ENCODE peak calls at places on chromosome 12, in four cellular contexts. One of them, this sample, is unnamed.

GRCh38 chr12:126727656-126728055 is 1539.3 kb upstream of the TMEM132C start:
- DNase-seq in Peyer's patch: no peak
- DNase-seq in A673: no peak
- DNase-seq in heart right ventricle: no peak
- DNase-seq in this sample: no peak

GRCh38 chr12:123983822-123984485 is 10.9 kb downstream of the ZNF664 start:
- DNase-seq in Peyer's patch: no peak
- DNase-seq in A673: peak
- DNase-seq in heart right ventricle: no peak
- DNase-seq in this sample: no peak

GRCh38 chr12:16606201-16606849 is 363 bp upstream of the LMO3 start:
- DNase-seq in Peyer's patch: no peak
- DNase-seq in A673: peak
- DNase-seq in heart right ventricle: peak
- DNase-seq in this sample: peak

GRCh38 chr12:7695159-7695930 is at the start of gene GDF3:
- DNase-seq in Peyer's patch: no peak
- DNase-seq in A673: peak
- DNase-seq in heart right ventricle: no peak
- DNase-seq in this sample: no peak

GRCh38 chr12:64672925-64673409 is 62.7 kb downstream of the RASSF3 start:
- DNase-seq in Peyer's patch: peak
- DNase-seq in A673: peak
- DNase-seq in heart right ventricle: peak
- DNase-seq in this sample: no peak

GRCh38 chr12:82019533-82019932 is 260.4 kb upstream of the PPFIA2 start:
- DNase-seq in Peyer's patch: no peak
- DNase-seq in A673: peak
- DNase-seq in heart right ventricle: no peak
- DNase-seq in this sample: no peak

GRCh38 chr12:70733385-70733784 is 96.2 kb upstream of the PTPRB start:
- DNase-seq in Peyer's patch: no peak
- DNase-seq in A673: peak
- DNase-seq in heart right ventricle: no peak
- DNase-seq in this sample: peak

GRCh38 chr12:89556976-89557375 is 31.1 kb upstream of the POC1B start:
- DNase-seq in Peyer's patch: no peak
- DNase-seq in A673: peak
- DNase-seq in heart right ventricle: no peak
- DNase-seq in this sample: no peak

GRCh38 chr12:50187084-50187900 is 20.1 kb upstream of the CERS5 start:
- DNase-seq in Peyer's patch: no peak
- DNase-seq in A673: peak
- DNase-seq in heart right ventricle: no peak
- DNase-seq in this sample: no peak

GRCh38 chr12:2963760-2964292 is 4.6 kb downstream of the TEAD4 start:
- DNase-seq in Peyer's patch: no peak
- DNase-seq in A673: no peak
- DNase-seq in heart right ventricle: peak
- DNase-seq in this sample: no peak

GRCh38 chr12:19654630-19655384 is 215.5 kb downstream of the AEBP2 start:
- DNase-seq in Peyer's patch: no peak
- DNase-seq in A673: no peak
- DNase-seq in heart right ventricle: no peak
- DNase-seq in this sample: no peak

GRCh38 chr12:127230843-127231260 is 1036.1 kb upstream of the TMEM132C start:
- DNase-seq in Peyer's patch: no peak
- DNase-seq in A673: peak
- DNase-seq in heart right ventricle: no peak
- DNase-seq in this sample: no peak

GRCh38 chr12:100404769-100405407 is 48.0 kb downstream of the SLC17A8 start:
- DNase-seq in Peyer's patch: no peak
- DNase-seq in A673: peak
- DNase-seq in heart right ventricle: no peak
- DNase-seq in this sample: no peak

GRCh38 chr12:1174659-1175058 is 183.6 kb downstream of the ERC1 start:
- DNase-seq in Peyer's patch: no peak
- DNase-seq in A673: no peak
- DNase-seq in heart right ventricle: no peak
- DNase-seq in this sample: no peak

GRCh38 chr12:123034022-123034541 is 53.6 kb downstream of the ARL6IP4 start:
- DNase-seq in Peyer's patch: no peak
- DNase-seq in A673: no peak
- DNase-seq in heart right ventricle: no peak
- DNase-seq in this sample: no peak

GRCh38 chr12:119177056-119177325 is 1.7 kb upstream of the HSPB8 start:
- DNase-seq in Peyer's patch: no peak
- DNase-seq in A673: no peak
- DNase-seq in heart right ventricle: no peak
- DNase-seq in this sample: no peak
- H3K27ac ChIP-seq in Peyer's patch: no peak
- H3K27ac ChIP-seq in A673: no peak
- H3K27ac ChIP-seq in heart right ventricle: peak
- H3K27ac ChIP-seq in this sample: no peak

GRCh38 chr12:116561181-116561821 is 2.1 kb downstream of the MAP1LC3B2 start:
- DNase-seq in Peyer's patch: no peak
- DNase-seq in A673: no peak
- DNase-seq in heart right ventricle: no peak
- DNase-seq in this sample: no peak
- H3K27ac ChIP-seq in Peyer's patch: peak
- H3K27ac ChIP-seq in A673: no peak
- H3K27ac ChIP-seq in heart right ventricle: peak
- H3K27ac ChIP-seq in this sample: no peak

GRCh38 chr12:76784600-76785051 is 20.7 kb downstream of the ZDHHC17 start:
- DNase-seq in Peyer's patch: no peak
- DNase-seq in A673: no peak
- DNase-seq in heart right ventricle: no peak
- DNase-seq in this sample: no peak
- H3K27ac ChIP-seq in Peyer's patch: no peak
- H3K27ac ChIP-seq in A673: no peak
- H3K27ac ChIP-seq in heart right ventricle: no peak
- H3K27ac ChIP-seq in this sample: peak

GRCh38 chr12:109109756-109110350 is 6.5 kb upstream of the ACACB start:
- DNase-seq in Peyer's patch: no peak
- DNase-seq in A673: peak
- DNase-seq in heart right ventricle: no peak
- DNase-seq in this sample: no peak
- H3K27ac ChIP-seq in Peyer's patch: peak
- H3K27ac ChIP-seq in A673: peak
- H3K27ac ChIP-seq in heart right ventricle: peak
- H3K27ac ChIP-seq in this sample: peak

GRCh38 chr12:31220633-31221565 is 105.1 kb downstream of the SINHCAF start:
- DNase-seq in Peyer's patch: no peak
- DNase-seq in A673: no peak
- DNase-seq in heart right ventricle: no peak
- DNase-seq in this sample: no peak

GRCh38 chr12:31221566-31221945 is 104.4 kb downstream of the SINHCAF start:
- DNase-seq in Peyer's patch: no peak
- DNase-seq in A673: no peak
- DNase-seq in heart right ventricle: no peak
- DNase-seq in this sample: no peak

GRCh38 chr12:31220061-31220460 is 105.9 kb downstream of the SINHCAF start:
- DNase-seq in Peyer's patch: no peak
- DNase-seq in A673: no peak
- DNase-seq in heart right ventricle: no peak
- DNase-seq in this sample: no peak

GRCh38 chr12:31224768-31225448 is 101.0 kb downstream of the SINHCAF start:
- DNase-seq in Peyer's patch: no peak
- DNase-seq in A673: no peak
- DNase-seq in heart right ventricle: no peak
- DNase-seq in this sample: no peak

GRCh38 chr12:31222620-31223222 is 103.2 kb downstream of the SINHCAF start:
- DNase-seq in Peyer's patch: no peak
- DNase-seq in A673: no peak
- DNase-seq in heart right ventricle: no peak
- DNase-seq in this sample: no peak
- H3K27ac ChIP-seq in Peyer's patch: no peak
- H3K27ac ChIP-seq in A673: no peak
- H3K27ac ChIP-seq in heart right ventricle: no peak
- H3K27ac ChIP-seq in this sample: no peak

GRCh38 chr12:45337835-45338234 is 121.9 kb downstream of the ANO6 start:
- DNase-seq in Peyer's patch: no peak
- DNase-seq in A673: no peak
- DNase-seq in heart right ventricle: no peak
- DNase-seq in this sample: no peak

GRCh38 chr12:45339035-45339434 is 123.1 kb downstream of the ANO6 start:
- DNase-seq in Peyer's patch: no peak
- DNase-seq in A673: no peak
- DNase-seq in heart right ventricle: no peak
- DNase-seq in this sample: no peak

GRCh38 chr12:45336762-45337596 is 121.1 kb downstream of the ANO6 start:
- DNase-seq in Peyer's patch: no peak
- DNase-seq in A673: no peak
- DNase-seq in heart right ventricle: no peak
- DNase-seq in this sample: no peak

GRCh38 chr12:45336331-45336730 is 120.4 kb downstream of the ANO6 start:
- DNase-seq in Peyer's patch: no peak
- DNase-seq in A673: peak
- DNase-seq in heart right ventricle: no peak
- DNase-seq in this sample: no peak

GRCh38 chr12:45338272-45338671 is 122.4 kb downstream of the ANO6 start:
- DNase-seq in Peyer's patch: no peak
- DNase-seq in A673: no peak
- DNase-seq in heart right ventricle: no peak
- DNase-seq in this sample: no peak
- H3K27ac ChIP-seq in Peyer's patch: no peak
- H3K27ac ChIP-seq in A673: no peak
- H3K27ac ChIP-seq in heart right ventricle: peak
- H3K27ac ChIP-seq in this sample: no peak

DNA sequence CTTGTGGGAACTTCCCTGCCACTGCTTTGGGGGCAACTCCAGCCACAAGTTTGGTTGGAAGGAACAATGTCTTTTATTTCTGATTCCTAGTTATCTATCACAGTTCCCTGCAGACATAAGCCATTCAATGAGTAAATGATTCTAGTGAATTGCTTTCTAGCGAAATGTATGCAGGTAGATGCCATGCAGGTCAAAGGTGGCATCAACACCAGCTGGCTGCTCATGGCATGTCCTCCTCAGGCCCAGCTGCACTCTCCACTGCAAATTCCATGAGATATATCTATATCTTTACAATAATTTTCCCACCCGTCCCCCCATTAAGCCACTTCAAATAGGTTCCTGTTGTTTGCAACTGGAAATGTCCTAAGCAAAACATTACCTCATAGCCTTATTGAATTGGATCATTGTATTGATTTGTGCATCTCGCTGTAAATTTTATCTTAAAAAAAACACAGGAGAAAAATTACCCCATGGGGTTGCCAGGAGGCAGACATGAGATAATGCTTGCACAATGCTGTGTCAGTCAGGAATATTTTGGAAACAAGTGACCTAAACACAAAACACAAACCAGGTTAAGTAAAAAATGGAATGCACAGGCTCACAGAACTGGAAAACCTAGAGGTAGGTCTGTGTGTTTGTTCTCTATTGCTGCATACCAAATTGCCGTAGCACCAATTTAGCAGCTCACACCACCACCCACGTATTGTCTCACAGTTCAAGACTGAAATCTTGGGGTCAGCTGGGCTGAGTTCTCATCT is 32.8 kb upstream of the TXNRD1 start:
- DNase-seq in Peyer's patch: no peak
- DNase-seq in A673: no peak
- DNase-seq in heart right ventricle: no peak
- DNase-seq in this sample: no peak
- H3K27ac ChIP-seq in Peyer's patch: peak
- H3K27ac ChIP-seq in A673: no peak
- H3K27ac ChIP-seq in heart right ventricle: no peak
- H3K27ac ChIP-seq in this sample: no peak

GRCh38 chr12:32012249-32012785 is 53.1 kb downstream of the RESF1 start:
- DNase-seq in Peyer's patch: no peak
- DNase-seq in A673: no peak
- DNase-seq in heart right ventricle: no peak
- DNase-seq in this sample: no peak
- H3K27ac ChIP-seq in Peyer's patch: no peak
- H3K27ac ChIP-seq in A673: no peak
- H3K27ac ChIP-seq in heart right ventricle: no peak
- H3K27ac ChIP-seq in this sample: no peak

DNA sequence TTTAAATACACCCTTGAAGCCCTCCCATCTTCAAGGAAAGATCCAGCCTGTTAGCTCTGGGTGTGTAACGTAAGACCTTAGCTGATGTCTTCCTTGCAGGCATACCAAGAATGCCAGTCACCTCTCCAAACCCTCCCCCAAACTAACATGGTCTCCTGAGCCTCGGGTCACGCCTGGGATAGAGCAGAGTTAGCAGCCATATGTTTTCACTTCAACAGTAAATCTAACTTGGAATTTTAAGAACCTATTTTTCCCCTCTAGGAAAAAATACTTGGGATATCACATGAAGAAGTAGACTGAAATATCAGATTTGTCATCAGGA is 27.9 kb downstream of the BCL2L14 start:
- DNase-seq in Peyer's patch: no peak
- DNase-seq in A673: no peak
- DNase-seq in heart right ventricle: no peak
- DNase-seq in this sample: no peak
- H3K27ac ChIP-seq in Peyer's patch: no peak
- H3K27ac ChIP-seq in A673: no peak
- H3K27ac ChIP-seq in heart right ventricle: no peak
- H3K27ac ChIP-seq in this sample: no peak

This sample was measured in caudate nucleus.